ENCODE peak calls at places on chromosomes 13 and 19, in seven cellular contexts. Y is K562, C is HepG2, L is H1, E is GM12878, Q is SK-N-SH, F is HCT116. R is an unnamed sample.

GRCh38 chr13:105363747-105364177 is 1171.7 kb downstream of the EFNB2 start:
- DNase-seq in Y (no peak), C (no peak), L (no peak), E (no peak), Q (peak), F (no peak), R (no peak)

GRCh38 chr13:95355491-95355890 is 54.2 kb upstream of the ABCC4 start:
- DNase-seq in Y (no peak), C (no peak), L (no peak), E (no peak), Q (no peak), F (no peak), R (no peak)

GRCh38 chr13:20159646-20160345 is 1.1 kb downstream of the GJA3 start:
- DNase-seq in Y (no peak), C (no peak), L (no peak), E (no peak), Q (no peak), F (no peak), R (no peak)

GRCh38 chr19:45640849-45641273 is 1.7 kb upstream of the EML2 start:
- DNase-seq in Y (peak), C (peak), L (no peak), E (no peak), Q (no peak), F (peak), R (peak)

GRCh38 chr19:13881692-13882418 is 4.9 kb downstream of the NANOS3 start:
- DNase-seq in Y (no peak), C (no peak), L (no peak), E (no peak), Q (no peak), F (no peak), R (no peak)

GRCh38 chr19:52170304-52170703 is 1.1 kb downstream of the ZNF836 start:
- DNase-seq in Y (no peak), C (no peak), L (no peak), E (no peak), Q (no peak), F (no peak), R (no peak)

GRCh38 chr13:97429681-97430081 is 4.3 kb upstream of the RAP2A start:
- DNase-seq in Y (no peak), C (no peak), L (no peak), E (no peak), Q (no peak), F (no peak), R (no peak)

GRCh38 chr19:19651076-19651475 is 7.6 kb upstream of the GMIP start:
- DNase-seq in Y (no peak), C (no peak), L (no peak), E (no peak), Q (no peak), F (no peak), R (no peak)

GRCh38 chr19:40139533-40140287 is 49.0 kb upstream of the ZNF780A start:
- DNase-seq in Y (peak), C (peak), L (no peak), E (no peak), Q (peak), F (peak), R (peak)

GRCh38 chr19:8368136-8368535 is 4.2 kb downstream of the ANGPTL4 start:
- DNase-seq in Y (no peak), C (no peak), L (no peak), E (no peak), Q (peak), F (no peak), R (no peak)

GRCh38 chr19:9793051-9793591 is 24.6 kb upstream of the ZNF846 start:
- DNase-seq in Y (no peak), C (no peak), L (no peak), E (no peak), Q (no peak), F (no peak), R (peak)

GRCh38 chr13:100349594-100349993 is 239.0 kb downstream of the GGACT start:
- DNase-seq in Y (no peak), C (no peak), L (no peak), E (no peak), Q (no peak), F (no peak), R (no peak)

GRCh38 chr13:100344544-100344943 is 244.0 kb downstream of the GGACT start:
- DNase-seq in Y (no peak), C (no peak), L (no peak), E (no peak), Q (no peak), F (no peak), R (no peak)

GRCh38 chr13:100347941-100348340 is 240.6 kb downstream of the GGACT start:
- DNase-seq in Y (no peak), C (no peak), L (no peak), E (no peak), Q (no peak), F (peak), R (no peak)
- TF ChIP-seq JUND in Y (no peak), C (no peak), L (no peak), E (no peak), Q (no peak), F (peak), R (no peak)

GRCh38 chr19:46840157-46840942 is 10.3 kb downstream of the AP2S1 start:
- DNase-seq in Y (peak), C (peak), L (no peak), E (no peak), Q (peak), F (no peak), R (no peak)
- TF ChIP-seq JUND in Y (peak), C (no peak), L (no peak), E (no peak), Q (no peak), F (no peak), R (no peak)

DNA sequence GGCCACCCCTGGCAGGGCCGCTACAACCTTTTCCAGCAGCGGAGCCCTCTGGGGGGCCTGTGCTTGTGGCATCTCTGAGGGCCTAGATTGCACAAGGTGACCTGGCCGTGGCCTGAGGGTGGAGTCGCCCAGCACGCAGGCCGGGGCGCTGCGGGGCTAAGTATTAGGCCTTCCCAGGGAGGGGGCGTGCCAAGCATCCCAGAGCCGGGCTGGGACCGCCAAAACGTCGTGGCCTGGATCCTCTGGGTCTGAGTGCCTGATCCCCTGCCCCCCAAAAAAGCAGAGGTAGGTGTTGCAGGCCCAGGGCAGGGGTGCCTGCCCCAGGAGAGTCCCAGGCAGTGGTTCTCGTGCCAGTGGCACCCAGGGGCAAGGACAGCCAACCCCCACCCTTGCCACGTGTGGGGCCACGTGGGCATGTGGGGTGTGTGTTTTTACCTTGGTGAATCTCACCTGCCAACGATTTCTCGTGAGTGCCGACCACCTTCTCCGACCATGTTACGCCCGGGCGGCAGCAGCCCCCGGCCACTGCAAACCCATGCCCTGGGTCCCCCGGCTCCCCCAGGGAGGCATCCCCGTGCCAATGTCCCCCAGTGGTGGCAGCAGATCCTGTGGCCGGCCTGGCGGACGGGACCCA is 12.6 kb upstream of the GNA15 start:
- DNase-seq in Y (no peak), C (no peak), L (no peak), E (no peak), Q (no peak), F (no peak), R (no peak)
- TF ChIP-seq JUND in Y (no peak), C (no peak), L (no peak), E (no peak), Q (no peak), F (no peak), R (no peak)

DNA sequence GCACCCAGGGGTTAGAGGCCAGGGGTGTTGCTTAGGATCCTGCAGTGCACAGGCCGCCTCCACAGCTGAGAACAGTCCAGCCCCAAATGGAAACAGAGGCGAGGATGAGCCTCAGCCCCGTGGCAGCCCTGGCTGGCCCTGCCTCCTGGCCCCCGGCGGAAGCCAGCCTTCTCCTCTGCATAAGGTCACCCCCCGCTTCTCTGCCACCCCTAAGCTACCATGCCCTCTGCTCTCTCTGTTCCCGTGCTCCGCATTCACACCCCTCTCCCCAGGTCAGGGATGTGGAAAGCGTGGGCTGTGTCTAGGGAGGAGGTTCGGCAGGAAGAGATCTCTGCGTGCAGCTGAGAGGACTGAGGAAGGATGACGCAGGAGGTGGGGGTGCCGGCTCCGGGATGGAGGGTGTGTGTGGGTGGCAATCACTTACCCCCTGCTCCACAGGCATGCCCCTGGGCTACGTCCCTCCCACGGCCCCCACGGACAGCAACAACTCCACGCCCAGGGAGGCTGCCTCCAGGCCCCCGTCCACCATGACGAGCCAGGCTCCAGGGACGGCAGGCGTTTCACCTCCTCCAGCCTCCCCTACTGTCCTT is 6.0 kb downstream of the SSC5D start:
- DNase-seq in Y (peak), C (no peak), L (no peak), E (no peak), Q (no peak), F (no peak), R (no peak)
- TF ChIP-seq JUND in Y (no peak), C (no peak), L (no peak), E (no peak), Q (no peak), F (no peak), R (no peak)

GRCh38 chr19:38264486-38265212 is at the start of gene SPINT2:
- DNase-seq in Y (no peak), C (no peak), L (peak), E (no peak), Q (peak), F (peak), R (no peak)
- TF ChIP-seq JUND in Y (no peak), C (no peak), L (no peak), E (no peak), Q (no peak), F (no peak), R (no peak)

GRCh38 chr13:59409211-59409610 is 754.5 kb downstream of the DIAPH3 start:
- DNase-seq in Y (no peak), C (no peak), L (no peak), E (no peak), Q (no peak), F (no peak), R (no peak)
- TF ChIP-seq JUND in Y (no peak), C (no peak), L (no peak), E (no peak), Q (no peak), F (no peak), R (no peak)

DNA sequence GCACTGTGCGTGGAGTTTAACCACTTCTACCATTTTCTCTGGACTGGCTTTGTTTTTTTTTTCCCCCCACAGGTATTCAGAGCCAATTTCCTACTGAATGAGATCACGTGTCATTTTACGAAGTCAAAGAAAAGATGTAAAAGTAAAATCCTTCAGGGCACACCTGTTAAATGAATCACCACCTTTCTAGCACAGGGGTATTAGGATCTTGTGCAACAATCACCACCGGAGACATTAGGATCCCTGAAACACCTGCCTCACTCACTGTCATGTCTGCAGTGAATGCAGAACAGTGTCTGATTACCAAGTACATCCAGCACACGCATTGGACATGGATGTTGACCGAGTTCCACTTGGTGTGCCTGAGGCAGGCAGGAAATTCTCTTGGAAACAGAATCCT is 17.2 kb downstream of the BRD4 start:
- DNase-seq in Y (no peak), C (no peak), L (no peak), E (no peak), Q (no peak), F (no peak), R (no peak)
- TF ChIP-seq JUND in Y (no peak), C (no peak), L (no peak), E (no peak), Q (no peak), F (no peak), R (no peak)

R was measured in T47D.